ENCODE peak calls at places on chromosome 4, in four cellular contexts. U is HepG2, O is GM12878, E is H1. X is an unnamed sample.
A peak's percentile ranks its signal among the peaks of the same experiment; 100 is the strongest.

GRCh38 chr4:37370052-37370451 is 125.5 kb downstream of the NWD2 start:
- DNase-seq in U (no peak), E (no peak), O (no peak), X (no peak)

GRCh38 chr4:13455411-13455810 is 28.7 kb downstream of the RAB28 start:
- DNase-seq in U (no peak), O (no peak), E (no peak), X (no peak)

GRCh38 chr4:36427696-36428095 is 146.3 kb downstream of the DTHD1 start:
- DNase-seq in U (no peak), O (no peak), E (no peak), X (no peak)

GRCh38 chr4:48699470-48699869 is 80.6 kb downstream of the FRYL start:
- DNase-seq in U (peak; percentile 7), O (no peak), E (no peak), X (no peak)

GRCh38 chr4:146469053-146469452 is 52.7 kb downstream of the SLC10A7 start:
- DNase-seq in E (no peak), O (no peak), U (no peak), X (no peak)

GRCh38 chr4:169707958-169708643 is 49.6 kb downstream of the HPF1 start:
- DNase-seq in U (no peak), O (no peak), E (no peak), X (no peak)

GRCh38 chr4:143352052-143352451 is 15.4 kb downstream of the GAB1 start:
- DNase-seq in E (no peak), O (no peak), U (no peak), X (no peak)

GRCh38 chr4:7768736-7769135 is 170.9 kb downstream of the AFAP1 start:
- DNase-seq in O (no peak), U (no peak), E (no peak), X (no peak)

GRCh38 chr4:158835456-158836369 is 66.9 kb downstream of the FNIP2 start:
- DNase-seq in E (no peak), O (no peak), U (no peak), X (no peak)

GRCh38 chr4:72860766-72861165 is 208.8 kb downstream of the COX18 start:
- DNase-seq in U (no peak), O (no peak), E (no peak), X (no peak)

GRCh38 chr4:101157415-101158135 is 189.8 kb downstream of the PPP3CA start:
- DNase-seq in U (no peak), E (no peak), O (no peak), X (no peak)

GRCh38 chr4:102317459-102317858 is 27.8 kb downstream of the SLC39A8 start:
- DNase-seq in O (no peak), E (no peak), U (no peak), X (no peak)

GRCh38 chr4:139208404-139208945 is 31.5 kb upstream of the ELF2 start:
- DNase-seq in U (peak; percentile 16), E (no peak), O (no peak), X (no peak)

GRCh38 chr4:139934786-139935330 is 219.1 kb downstream of the MAML3 start:
- DNase-seq in E (no peak), O (no peak), U (no peak), X (no peak)

GRCh38 chr4:3744901-3745300 is 21.3 kb upstream of the ADRA2C start:
- DNase-seq in U (no peak), O (no peak), E (no peak), X (no peak)

GRCh38 chr4:139556071-139556734 is at the start of gene SETD7:
- DNase-seq in O (no peak), U (no peak), E (peak; percentile 86), X (no peak)

GRCh38 chr4:85445058-85445639 is 29.8 kb upstream of the ARHGAP24 start:
- DNase-seq in U (no peak), E (no peak), O (no peak), X (no peak)

GRCh38 chr4:61540944-61541343 is 340.8 kb downstream of the ADGRL3 start:
- DNase-seq in O (no peak), E (no peak), U (peak; percentile 66), X (no peak)

GRCh38 chr4:6416518-6417286 is 55.7 kb downstream of the PPP2R2C start:
- DNase-seq in E (no peak), U (no peak), O (no peak), X (no peak)

GRCh38 chr4:68167166-68167565 is 37.5 kb upstream of the TMPRSS11F start:
- DNase-seq in E (no peak), O (no peak), U (no peak), X (no peak)

GRCh38 chr4:163540977-163541376 is 46.5 kb downstream of the TMA16 start:
- DNase-seq in O (no peak), E (no peak), U (no peak), X (no peak)

GRCh38 chr4:110515676-110516075 is 39.7 kb downstream of the ENPEP start:
- DNase-seq in E (no peak), O (no peak), U (no peak), X (no peak)

GRCh38 chr4:101348367-101348827 is 1.1 kb upstream of the PPP3CA start:
- DNase-seq in E (peak; percentile 73), U (no peak), O (no peak), X (no peak)

GRCh38 chr4:25223770-25224375 is 10.0 kb upstream of the PI4K2B start:
- DNase-seq in O (no peak), U (no peak), E (peak; percentile 81), X (no peak)

GRCh38 chr4:25215506-25215905 is 18.3 kb upstream of the PI4K2B start:
- DNase-seq in E (no peak), O (no peak), U (no peak), X (peak; percentile 57)

GRCh38 chr4:25221377-25221776 is 12.5 kb upstream of the PI4K2B start:
- DNase-seq in O (no peak), U (no peak), E (no peak), X (no peak)
- H3K9me3 ChIP-seq in O (peaks cover 10% of the 10 kb centered on the region), U (peaks cover 23% of the 10 kb centered on the region), E (peaks cover 43% of the 10 kb centered on the region), X (peaks cover 46% of the 10 kb centered on the region)

DNA sequence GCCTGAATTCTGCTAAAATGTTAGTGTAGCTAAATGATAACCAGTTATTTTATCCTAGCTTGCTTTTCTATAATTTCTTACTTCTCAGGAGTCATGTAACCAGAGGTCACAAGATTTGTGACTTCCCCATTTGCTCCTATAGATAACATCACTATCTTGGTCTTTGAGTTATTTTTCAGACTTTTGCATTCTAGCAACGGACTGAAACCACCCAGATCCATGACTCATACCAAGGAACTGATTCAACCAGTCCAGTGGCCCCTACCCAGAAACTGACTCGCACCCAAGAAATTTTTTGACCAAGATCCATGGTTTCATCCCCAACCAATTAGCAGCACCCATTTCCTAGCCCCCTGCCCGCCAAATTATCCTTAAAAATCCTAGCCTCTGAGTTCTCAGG is 50.0 kb downstream of the IQCM start:
- DNase-seq in O (no peak), E (no peak), U (no peak), X (no peak)
- TF ChIP-seq SUZ12 in O (no peak), E (no peak), U (no peak), X (no peak)

GRCh38 chr4:40838742-40839141 is 89.0 kb downstream of the NSUN7 start:
- DNase-seq in U (no peak), O (no peak), E (no peak), X (no peak)
- TF ChIP-seq ZNF274 in U (no peak), O (no peak), E (no peak), X (no peak)

DNA sequence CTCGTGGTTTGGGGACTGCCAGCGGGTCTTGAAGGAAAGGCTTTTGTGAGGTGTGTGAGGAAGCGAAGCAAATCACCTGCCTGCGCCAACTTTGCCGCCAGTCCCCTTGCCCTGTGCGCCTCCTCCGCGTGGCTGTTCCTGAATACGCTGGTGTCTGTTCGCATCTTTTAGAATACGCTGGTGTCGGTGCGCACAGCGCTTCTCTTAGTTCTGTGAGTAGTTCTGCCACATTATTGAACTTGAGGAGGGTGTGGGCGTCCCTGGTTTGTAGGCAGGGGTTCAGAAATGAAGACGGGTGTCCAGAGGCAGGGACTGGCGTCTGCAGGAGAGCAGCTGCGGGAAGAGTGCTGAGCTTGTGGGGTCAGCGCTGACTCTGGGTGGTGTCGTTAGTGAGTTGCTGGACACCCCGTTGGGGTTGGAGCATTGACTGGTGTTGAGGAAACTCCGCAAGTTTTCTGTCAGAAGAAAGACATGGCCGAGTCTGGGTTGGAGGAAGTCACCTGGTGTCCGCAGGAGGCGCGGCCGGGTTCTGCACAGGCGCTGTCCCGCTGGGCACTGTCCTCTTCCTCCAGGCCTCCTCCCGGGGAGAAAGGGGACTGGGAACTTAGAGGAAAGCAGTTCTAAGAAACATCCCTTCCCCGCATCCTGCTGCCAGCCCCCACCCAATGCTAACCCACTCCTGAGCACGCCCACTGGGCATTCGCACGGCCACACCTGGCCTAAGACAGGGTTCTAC is 952 bp downstream of the ZNF718 start:
- DNase-seq in U (no peak), O (no peak), E (peak; percentile 74), X (no peak)
- H3K9me3 ChIP-seq in U (peaks cover 61% of the 10 kb centered on the region), O (peaks cover 25% of the 10 kb centered on the region), E (no peaks in the 10 kb centered on the region), X (peaks cover 9% of the 10 kb centered on the region)

DNA sequence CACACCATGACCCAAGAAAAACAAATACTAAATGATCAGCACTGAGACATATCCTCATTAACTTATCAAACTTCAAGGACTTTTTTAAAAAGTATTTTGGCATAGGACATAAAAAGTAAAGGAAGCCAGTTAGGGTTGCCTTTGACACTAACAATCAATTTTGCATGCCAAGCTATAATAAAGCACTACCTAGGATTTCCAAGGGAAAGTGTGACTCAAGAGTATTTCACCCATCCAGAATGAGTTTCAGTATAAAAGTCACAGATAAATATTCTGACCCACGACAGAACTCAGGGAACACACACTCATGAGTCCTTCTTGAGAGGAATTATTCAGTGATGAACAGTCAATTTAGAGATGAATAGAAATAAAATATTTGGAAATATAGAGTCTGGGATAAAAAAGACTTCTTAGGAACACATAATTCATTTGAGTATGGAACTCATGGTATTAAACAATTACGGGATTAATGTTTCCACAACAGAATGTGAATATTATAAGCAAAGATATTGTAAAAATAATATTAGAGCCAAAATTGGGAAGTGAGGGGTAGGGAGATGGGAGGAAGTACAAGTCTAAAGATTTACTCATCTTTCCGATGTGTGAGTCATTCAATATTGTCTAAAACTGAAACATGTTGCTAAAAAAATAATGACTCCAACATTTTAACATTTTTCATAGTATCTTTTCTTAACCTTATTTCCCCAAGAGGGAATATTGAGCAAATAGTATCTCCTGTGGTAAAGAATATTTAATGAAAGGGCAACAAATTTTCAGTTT is 143.5 kb upstream of the LNX1 start:
- DNase-seq in E (no peak), O (no peak), U (no peak), X (no peak)
- TF ChIP-seq SUZ12 in E (no peak), O (no peak), U (no peak), X (no peak)

GRCh38 chr4:17718471-17718870 is 63.0 kb downstream of the FAM184B start:
- DNase-seq in O (no peak), U (no peak), E (peak; percentile 39), X (no peak)
- TF ChIP-seq ZNF274 in O (no peak), U (no peak), E (no peak), X (no peak)

GRCh38 chr4:44771789-44772188 is 45.4 kb upstream of the GNPDA2 start:
- DNase-seq in O (no peak), U (no peak), E (no peak), X (no peak)

GRCh38 chr4:44766453-44766852 is 40.1 kb upstream of the GNPDA2 start:
- DNase-seq in U (no peak), O (no peak), E (no peak), X (no peak)

GRCh38 chr4:44772340-44772739 is 46.0 kb upstream of the GNPDA2 start:
- DNase-seq in U (no peak), O (no peak), E (no peak), X (no peak)
- H3K9me3 ChIP-seq in U (peaks cover 53% of the 10 kb centered on the region), O (no peaks in the 10 kb centered on the region), E (peaks cover 26% of the 10 kb centered on the region), X (peaks cover 17% of the 10 kb centered on the region)

DNA sequence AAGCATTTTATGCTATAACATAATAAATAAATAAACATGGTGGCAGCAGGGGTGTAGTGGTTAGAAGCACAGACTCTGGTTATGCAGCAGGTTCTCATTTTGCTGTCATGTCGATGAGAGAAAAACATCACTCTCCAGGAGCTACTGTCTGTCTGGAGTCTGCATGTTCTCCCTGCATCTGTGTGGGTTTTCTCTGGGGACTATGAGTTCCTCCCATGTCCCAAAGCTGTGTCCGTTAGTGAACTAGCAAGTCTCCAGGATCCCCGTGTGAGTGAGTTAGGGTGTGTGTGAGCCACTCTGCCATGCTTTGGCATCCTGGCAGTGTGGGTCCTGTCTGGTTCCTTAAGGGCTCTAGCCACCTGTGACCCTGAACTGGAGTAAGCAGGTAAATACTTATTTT is 585.6 kb upstream of the AGA start:
- DNase-seq in E (no peak), O (no peak), U (no peak), X (no peak)
- TF ChIP-seq SUZ12 in E (no peak), O (no peak), U (no peak), X (no peak)

X was measured in NT2/D1.